ENCODE peak calls at places on chromosome 14, in six cellular contexts. T is epithelial cell of esophagus, K is astrocyte of the cerebellum, P is GM13977, F is activated B cell treated with CpG ODN at 0.5 μM for 24 hours, H is uterus. N is an unnamed sample.

GRCh38 chr14:73740921-73741326 is 26.7 kb upstream of the PNMA1 start:
- DNase-seq in H (peak), F (no peak), P (no peak), T (peak), K (no peak), N (no peak)

GRCh38 chr14:31068235-31068634 is 42.1 kb upstream of the STRN3 start:
- DNase-seq in H (no peak), T (no peak), K (no peak), F (no peak), P (peak), N (no peak)

GRCh38 chr14:104998801-104999200 is 13.2 kb downstream of the CLBA1 start:
- DNase-seq in F (no peak), K (no peak), T (no peak), H (no peak), P (no peak), N (no peak)

GRCh38 chr14:50030049-50030448 is 86.3 kb downstream of the VCPKMT start:
- DNase-seq in K (no peak), F (no peak), P (no peak), T (no peak), H (no peak), N (no peak)

GRCh38 chr14:64649383-64649998 is 54.7 kb upstream of the PLEKHG3 start:
- DNase-seq in P (no peak), K (no peak), F (no peak), T (no peak), H (peak), N (no peak)

GRCh38 chr14:70027785-70028428 is 148.7 kb downstream of the SMOC1 start:
- DNase-seq in T (peak), K (no peak), H (peak), F (peak), P (peak), N (peak)

GRCh38 chr14:76926521-76927251 is 100.5 kb downstream of the LRRC74A start:
- DNase-seq in T (peak), H (peak), K (no peak), P (peak), F (no peak), N (no peak)

GRCh38 chr14:38039526-38039925 is 168.2 kb upstream of the SSTR1 start:
- DNase-seq in T (no peak), K (no peak), H (no peak), P (no peak), F (no peak), N (no peak)

GRCh38 chr14:68932686-68933085 is 46.4 kb downstream of the ACTN1 start:
- DNase-seq in F (no peak), H (no peak), T (no peak), K (no peak), P (no peak), N (peak)

GRCh38 chr14:45066667-45067066 is 17.2 kb upstream of the PRPF39 start:
- DNase-seq in P (no peak), K (no peak), H (no peak), F (no peak), T (no peak), N (no peak)

GRCh38 chr14:59213368-59214315 is 25.2 kb downstream of the DAAM1 start:
- DNase-seq in K (no peak), F (no peak), H (no peak), T (no peak), P (no peak), N (no peak)

GRCh38 chr14:59217011-59217410 is 28.5 kb downstream of the DAAM1 start:
- DNase-seq in K (peak), T (no peak), F (no peak), H (no peak), P (no peak), N (no peak)

GRCh38 chr14:59215353-59215752 is 26.9 kb downstream of the DAAM1 start:
- DNase-seq in T (no peak), K (peak), F (no peak), P (no peak), H (peak), N (no peak)

GRCh38 chr14:59214702-59215302 is 26.3 kb downstream of the DAAM1 start:
- DNase-seq in K (no peak), H (no peak), T (no peak), F (no peak), P (no peak), N (no peak)

GRCh38 chr14:59215757-59216156 is 27.3 kb downstream of the DAAM1 start:
- DNase-seq in H (no peak), K (no peak), T (no peak), P (no peak), F (no peak), N (no peak)
- TF ChIP-seq CTCF in H (no peak), K (no peak), T (no peak), P (no peak), F (no peak), N (no peak)

GRCh38 chr14:22251090-22251489 is 337.9 kb downstream of the DAD1 start:
- DNase-seq in P (no peak), T (peak), H (no peak), K (no peak), F (no peak), N (no peak)

GRCh38 chr14:22255042-22255441 is 334.0 kb downstream of the DAD1 start:
- DNase-seq in F (no peak), P (no peak), K (no peak), T (no peak), H (no peak), N (no peak)

GRCh38 chr14:22243971-22244581 is 344.9 kb downstream of the DAD1 start:
- DNase-seq in K (no peak), T (peak), H (no peak), P (no peak), F (no peak), N (no peak)

GRCh38 chr14:22252591-22253178 is 336.3 kb downstream of the DAD1 start:
- DNase-seq in F (no peak), K (no peak), H (no peak), P (no peak), T (no peak), N (no peak)

DNA sequence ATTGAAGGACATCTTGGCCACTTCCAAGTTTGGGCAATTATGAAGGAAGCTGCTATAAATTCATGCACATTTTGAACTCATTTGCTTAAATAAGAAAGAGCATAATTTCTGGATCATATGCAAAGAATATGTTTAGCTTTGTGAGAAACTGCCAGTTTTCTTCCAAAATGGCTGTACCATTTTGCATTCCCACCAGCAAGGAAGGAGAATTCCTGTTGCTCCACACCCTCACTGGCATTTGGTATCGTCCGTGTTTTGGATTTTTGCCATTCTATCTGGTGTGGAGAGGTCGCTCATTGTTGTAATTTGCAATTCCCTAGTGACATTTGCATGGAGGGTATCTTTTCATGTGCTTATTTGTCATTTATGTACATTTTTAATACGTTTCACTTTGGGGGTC is 339.2 kb downstream of the DAD1 start:
- DNase-seq in T (no peak), H (no peak), P (no peak), K (no peak), F (no peak), N (no peak)
- TF ChIP-seq CTCF in T (no peak), H (no peak), P (no peak), K (no peak), F (no peak), N (no peak)

GRCh38 chr14:34460841-34461240 is 1.2 kb downstream of the SPTSSA start:
- DNase-seq in F (no peak), P (no peak), T (peak), H (no peak), K (peak), N (no peak)

GRCh38 chr14:34460295-34460694 is 1.7 kb downstream of the SPTSSA start:
- DNase-seq in K (no peak), P (no peak), H (no peak), T (no peak), F (no peak), N (no peak)

GRCh38 chr14:34453226-34453625 is 8.8 kb downstream of the SPTSSA start:
- DNase-seq in H (no peak), F (no peak), P (no peak), T (no peak), K (no peak), N (no peak)

GRCh38 chr14:34461334-34462131 is 507 bp downstream of the SPTSSA start:
- DNase-seq in H (peak), K (no peak), P (peak), T (peak), F (no peak), N (no peak)

GRCh38 chr14:34457186-34457585 is 4.9 kb downstream of the SPTSSA start:
- DNase-seq in K (no peak), H (no peak), P (no peak), T (no peak), F (no peak), N (no peak)
- TF ChIP-seq CTCF in K (no peak), H (no peak), P (no peak), T (no peak), F (no peak), N (no peak)

GRCh38 chr14:89851031-89851430 is 103.5 kb downstream of the EFCAB11 start:
- DNase-seq in F (no peak), K (no peak), T (no peak), P (no peak), H (no peak), N (no peak)

GRCh38 chr14:89845346-89845745 is 109.2 kb downstream of the EFCAB11 start:
- DNase-seq in P (no peak), F (no peak), H (no peak), T (peak), K (peak), N (no peak)

GRCh38 chr14:89849931-89850330 is 104.6 kb downstream of the EFCAB11 start:
- DNase-seq in H (no peak), P (no peak), T (peak), K (no peak), F (no peak), N (no peak)

GRCh38 chr14:89844508-89844907 is 110.0 kb downstream of the EFCAB11 start:
- DNase-seq in P (no peak), H (no peak), K (no peak), F (no peak), T (no peak), N (no peak)

DNA sequence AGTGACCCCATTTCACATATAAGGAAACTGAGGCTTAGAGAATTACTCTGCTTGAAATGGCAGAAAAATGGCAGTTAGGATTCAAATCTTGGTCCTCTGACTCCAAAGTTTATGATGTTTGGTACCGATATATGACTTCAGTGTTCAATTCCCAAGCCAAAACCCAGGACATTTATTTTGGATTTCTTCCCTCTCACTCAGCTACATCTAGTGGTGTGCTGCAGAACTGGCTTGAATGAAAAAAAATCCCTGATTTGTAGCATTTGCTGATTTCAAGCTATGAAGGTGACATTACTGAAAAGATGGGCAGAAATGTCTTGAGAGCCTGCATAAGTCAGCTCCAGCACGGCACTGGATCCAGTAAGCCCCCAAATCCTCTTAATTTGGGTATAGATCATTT is 106.4 kb downstream of the EFCAB11 start:
- DNase-seq in T (no peak), P (no peak), K (no peak), F (no peak), H (no peak), N (no peak)
- TF ChIP-seq CTCF in T (peak), P (peak), K (peak), F (no peak), H (no peak), N (no peak)

GRCh38 chr14:51805541-51805940 is 54.9 kb upstream of the GNG2 start:
- DNase-seq in F (no peak), K (no peak), H (no peak), P (no peak), T (no peak), N (no peak)
- TF ChIP-seq CTCF in F (no peak), K (no peak), H (no peak), P (no peak), T (no peak), N (no peak)

DNA sequence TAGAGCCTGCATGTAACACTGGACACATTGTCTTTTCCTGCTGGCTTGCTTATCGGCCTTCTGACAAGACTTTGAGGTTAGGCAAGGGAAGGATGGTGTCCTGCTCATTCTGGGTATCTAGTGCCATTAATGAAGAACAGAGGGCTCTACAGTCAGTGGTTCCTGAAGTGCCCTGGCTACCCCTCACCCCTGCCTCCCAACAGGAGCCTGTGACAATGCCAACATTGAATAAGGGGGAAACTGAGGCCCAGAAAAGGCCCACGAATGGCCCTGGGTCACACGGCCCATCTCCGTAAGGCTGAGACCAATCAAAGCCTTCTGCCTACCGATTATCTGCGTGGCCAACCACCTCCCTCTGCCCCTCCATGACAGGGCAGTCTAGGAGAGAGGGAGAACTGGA is 2.1 kb downstream of the IFI27L2 start:
- DNase-seq in P (no peak), T (no peak), K (no peak), F (no peak), H (no peak), N (no peak)
- TF ChIP-seq CTCF in P (no peak), T (no peak), K (no peak), F (no peak), H (no peak), N (no peak)

GRCh38 chr14:106843376-106843775 is 1317.0 kb downstream of the TMEM121 start:
- DNase-seq in P (no peak), F (no peak), K (no peak), H (no peak), T (no peak), N (no peak)

GRCh38 chr14:106843951-106844483 is 1317.6 kb downstream of the TMEM121 start:
- DNase-seq in K (no peak), P (no peak), F (peak), T (no peak), H (no peak), N (no peak)

GRCh38 chr14:106841701-106842100 is 1315.3 kb downstream of the TMEM121 start:
- DNase-seq in T (peak), F (no peak), P (no peak), K (no peak), H (no peak), N (no peak)

GRCh38 chr14:106844608-106845285 is 1318.4 kb downstream of the TMEM121 start:
- DNase-seq in K (no peak), T (no peak), F (peak), P (peak), H (peak), N (peak)

GRCh38 chr14:106842687-106843086 is 1316.3 kb downstream of the TMEM121 start:
- DNase-seq in F (no peak), H (no peak), T (no peak), P (no peak), K (no peak), N (no peak)
- TF ChIP-seq CTCF in F (no peak), H (no peak), T (no peak), P (peak), K (no peak), N (peak)

DNA sequence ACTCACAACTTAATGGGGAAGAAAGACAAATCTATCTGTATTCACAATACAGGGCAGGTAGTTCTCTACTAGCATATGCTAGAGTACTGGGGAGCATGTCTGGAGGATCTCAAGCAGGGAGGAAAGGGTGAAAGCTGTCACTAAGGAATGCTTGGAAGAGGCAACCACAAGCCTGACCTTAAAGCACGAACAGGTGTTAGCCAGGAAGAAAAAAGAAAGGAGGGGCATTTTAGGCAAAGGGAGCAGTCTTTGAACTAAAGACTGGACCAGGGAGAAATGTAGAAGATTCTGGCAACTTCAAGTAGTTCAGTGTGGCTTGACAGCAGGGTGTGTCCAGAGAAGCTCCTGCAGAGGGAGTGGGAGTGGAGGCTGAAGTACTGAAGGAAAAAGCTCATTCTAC is 50.9 kb downstream of the AP5M1 start:
- DNase-seq in F (no peak), H (no peak), T (no peak), P (no peak), K (no peak), N (no peak)
- TF ChIP-seq CTCF in F (no peak), H (no peak), T (no peak), P (no peak), K (no peak), N (no peak)